ENCODE peak calls at places on chromosomes 12 and 14, in five cellular contexts. One of them, this sample, is unnamed.

GRCh38 chr12:27624586-27624985 is 71.7 kb upstream of the REP15 start:
- DNase-seq in epithelial cell of prostate: no peak
- DNase-seq in AG08396: no peak
- DNase-seq in HepG2: no peak
- DNase-seq in stromal cell of bone marrow: no peak
- DNase-seq in this sample: no peak

GRCh38 chr14:76322594-76323220 is 53.2 kb upstream of the ESRRB start:
- DNase-seq in HepG2: no peak
- DNase-seq in epithelial cell of prostate: no peak
- DNase-seq in stromal cell of bone marrow: no peak
- DNase-seq in AG08396: no peak
- DNase-seq in this sample: no peak

GRCh38 chr12:1496162-1496925 is 98.0 kb downstream of the FBXL14 start:
- DNase-seq in stromal cell of bone marrow: no peak
- DNase-seq in AG08396: no peak
- DNase-seq in HepG2: no peak
- DNase-seq in epithelial cell of prostate: no peak
- DNase-seq in this sample: no peak

GRCh38 chr14:82153689-82154088 is 620.0 kb upstream of the SEL1L start:
- DNase-seq in HepG2: no peak
- DNase-seq in stromal cell of bone marrow: no peak
- DNase-seq in AG08396: no peak
- DNase-seq in epithelial cell of prostate: no peak
- DNase-seq in this sample: no peak

GRCh38 chr12:31368666-31369361 is 42.9 kb upstream of the SINHCAF start:
- DNase-seq in AG08396: no peak
- DNase-seq in stromal cell of bone marrow: no peak
- DNase-seq in HepG2: no peak
- DNase-seq in epithelial cell of prostate: no peak
- DNase-seq in this sample: no peak

GRCh38 chr14:59358105-59358504 is 107.1 kb downstream of the GPR135 start:
- DNase-seq in epithelial cell of prostate: peak
- DNase-seq in HepG2: peak
- DNase-seq in stromal cell of bone marrow: peak
- DNase-seq in AG08396: peak
- DNase-seq in this sample: peak

GRCh38 chr12:33012226-33012625 is 115.6 kb upstream of the PKP2 start:
- DNase-seq in epithelial cell of prostate: no peak
- DNase-seq in AG08396: no peak
- DNase-seq in HepG2: no peak
- DNase-seq in stromal cell of bone marrow: no peak
- DNase-seq in this sample: no peak

GRCh38 chr12:10131101-10131632 is 1.2 kb upstream of the CLEC7A start:
- DNase-seq in epithelial cell of prostate: no peak
- DNase-seq in stromal cell of bone marrow: no peak
- DNase-seq in AG08396: no peak
- DNase-seq in HepG2: no peak
- DNase-seq in this sample: no peak

GRCh38 chr14:26598081-26598671 is 343 bp upstream of the NOVA1 start:
- DNase-seq in stromal cell of bone marrow: peak
- DNase-seq in HepG2: peak
- DNase-seq in AG08396: peak
- DNase-seq in epithelial cell of prostate: no peak
- DNase-seq in this sample: peak

GRCh38 chr14:20855652-20856291 is 35.4 kb upstream of the RNASE3 start:
- DNase-seq in HepG2: peak
- DNase-seq in stromal cell of bone marrow: peak
- DNase-seq in AG08396: peak
- DNase-seq in epithelial cell of prostate: peak
- DNase-seq in this sample: no peak

GRCh38 chr12:42887657-42888056 is 298.1 kb upstream of the PRICKLE1 start:
- DNase-seq in AG08396: no peak
- DNase-seq in HepG2: no peak
- DNase-seq in epithelial cell of prostate: no peak
- DNase-seq in stromal cell of bone marrow: no peak
- DNase-seq in this sample: no peak

GRCh38 chr12:74334770-74335169 is 202.9 kb upstream of the ATXN7L3B start:
- DNase-seq in epithelial cell of prostate: no peak
- DNase-seq in AG08396: no peak
- DNase-seq in HepG2: no peak
- DNase-seq in stromal cell of bone marrow: no peak
- DNase-seq in this sample: no peak

GRCh38 chr14:54637270-54637669 is 70.3 kb downstream of the SAMD4A start:
- DNase-seq in HepG2: no peak
- DNase-seq in stromal cell of bone marrow: no peak
- DNase-seq in AG08396: no peak
- DNase-seq in epithelial cell of prostate: no peak
- DNase-seq in this sample: no peak

GRCh38 chr12:15116073-15116472 is 105.1 kb downstream of the RERG start:
- DNase-seq in epithelial cell of prostate: no peak
- DNase-seq in stromal cell of bone marrow: no peak
- DNase-seq in HepG2: no peak
- DNase-seq in AG08396: no peak
- DNase-seq in this sample: no peak

GRCh38 chr14:54133896-54134295 is 177.3 kb upstream of the BMP4 start:
- DNase-seq in HepG2: peak
- DNase-seq in stromal cell of bone marrow: no peak
- DNase-seq in AG08396: no peak
- DNase-seq in epithelial cell of prostate: peak
- DNase-seq in this sample: no peak

GRCh38 chr12:51860986-51861385 is 12.5 kb upstream of the FIGNL2 start:
- DNase-seq in AG08396: no peak
- DNase-seq in HepG2: no peak
- DNase-seq in epithelial cell of prostate: no peak
- DNase-seq in stromal cell of bone marrow: no peak
- DNase-seq in this sample: no peak

GRCh38 chr14:37637341-37637740 is 41.9 kb downstream of the TTC6 start:
- DNase-seq in stromal cell of bone marrow: no peak
- DNase-seq in epithelial cell of prostate: no peak
- DNase-seq in HepG2: no peak
- DNase-seq in AG08396: no peak
- DNase-seq in this sample: no peak

GRCh38 chr14:58282925-58283593 is 15.3 kb upstream of the ARID4A start:
- DNase-seq in HepG2: no peak
- DNase-seq in stromal cell of bone marrow: no peak
- DNase-seq in epithelial cell of prostate: no peak
- DNase-seq in AG08396: no peak
- DNase-seq in this sample: no peak

GRCh38 chr12:22083167-22083566 is 37.1 kb downstream of the CMAS start:
- DNase-seq in AG08396: no peak
- DNase-seq in stromal cell of bone marrow: no peak
- DNase-seq in epithelial cell of prostate: no peak
- DNase-seq in HepG2: peak
- DNase-seq in this sample: peak

GRCh38 chr12:71415336-71416231 is 24.0 kb upstream of the LGR5 start:
- DNase-seq in epithelial cell of prostate: no peak
- DNase-seq in HepG2: peak
- DNase-seq in stromal cell of bone marrow: peak
- DNase-seq in AG08396: peak
- DNase-seq in this sample: peak

GRCh38 chr12:115802767-115803166 is 474.7 kb downstream of the MED13L start:
- DNase-seq in stromal cell of bone marrow: no peak
- DNase-seq in HepG2: no peak
- DNase-seq in AG08396: no peak
- DNase-seq in epithelial cell of prostate: no peak
- DNase-seq in this sample: no peak